ENCODE peak calls at places on chromosome 5, in six cellular contexts. L, C, T, X, B and O are unnamed samples.

GRCh38 chr5:136070486-136071285 is 41.9 kb downstream of the TGFBI start:
- DNase-seq in C (no peak), L (no peak), X (no peak), B (no peak), T (no peak), O (no peak)

GRCh38 chr5:31359839-31360238 is 166.4 kb downstream of the CDH6 start:
- DNase-seq in L (no peak), X (no peak), T (no peak), B (no peak), C (no peak), O (no peak)

GRCh38 chr5:54869691-54870090 is 115.7 kb downstream of the ESM1 start:
- DNase-seq in C (no peak), B (no peak), T (no peak), X (no peak), L (no peak), O (no peak)

GRCh38 chr5:17314907-17315471 is 97.6 kb downstream of the BASP1 start:
- DNase-seq in C (no peak), T (no peak), X (no peak), L (no peak), B (no peak), O (no peak)

GRCh38 chr5:128038641-128039040 is 44.9 kb upstream of the SLC12A2 start:
- DNase-seq in C (no peak), B (no peak), T (no peak), L (no peak), X (peak; percentile 67), O (peak; percentile 13)

GRCh38 chr5:37816883-37817282 is 23.0 kb downstream of the GDNF start:
- DNase-seq in C (no peak), B (no peak), L (no peak), T (no peak), X (peak; percentile 31), O (no peak)

GRCh38 chr5:52786937-52787599 is 648 bp upstream of the ITGA1 start:
- DNase-seq in T (no peak), X (no peak), L (peak; percentile 48), B (no peak), C (no peak), O (peak; percentile 34)

GRCh38 chr5:172646716-172647285 is 5.7 kb downstream of the NEURL1B start:
- DNase-seq in T (peak; percentile 64), L (peak; percentile 55), C (no peak), B (peak; percentile 35), X (no peak), O (no peak)

GRCh38 chr5:167785896-167786295 is 505.5 kb upstream of the WWC1 start:
- DNase-seq in T (no peak), X (no peak), C (no peak), L (no peak), B (no peak), O (peak; percentile 37)

GRCh38 chr5:36177154-36177553 is 25.2 kb downstream of the SKP2 start:
- DNase-seq in X (no peak), C (no peak), L (no peak), B (no peak), T (no peak), O (no peak)

GRCh38 chr5:171848006-171848405 is 62.4 kb downstream of the SMIM23 start:
- DNase-seq in B (no peak), C (no peak), L (no peak), T (no peak), X (no peak), O (no peak)

GRCh38 chr5:150079655-150080461 is 6.5 kb downstream of the CSF1R start:
- DNase-seq in L (no peak), C (no peak), T (no peak), X (no peak), B (no peak), O (no peak)